ENCODE peak calls at places on chromosomes 3 and 15, in five cellular contexts. I is mucosa of descending colon, V is putamen, T is NCI-H460, Y is COR-L47. O is an unnamed sample.

GRCh38 chr3:178036745-178037144 is 499.5 kb upstream of the KCNMB2 start:
- DNase-seq in I (no peak), V (no peak), T (no peak), Y (no peak), O (no peak)

GRCh38 chr3:151794080-151794479 is 19.8 kb upstream of the AADAC start:
- DNase-seq in I (no peak), V (no peak), T (no peak), Y (no peak), O (no peak)

GRCh38 chr3:39896184-39896583 is 86.8 kb downstream of the MYRIP start:
- DNase-seq in I (no peak), V (no peak), T (no peak), Y (no peak), O (no peak)

GRCh38 chr3:23590424-23590823 is 215.3 kb upstream of the UBE2E1 start:
- DNase-seq in I (no peak), V (no peak), T (no peak), Y (no peak), O (no peak)

GRCh38 chr3:4943553-4943952 is 35.7 kb upstream of the BHLHE40 start:
- DNase-seq in I (no peak), V (no peak), T (no peak), Y (no peak), O (no peak)

GRCh38 chr3:196268270-196269163 is 19.0 kb downstream of the PCYT1A start:
- DNase-seq in I (no peak), V (no peak), T (peak; percentile 43), Y (no peak), O (no peak)

GRCh38 chr3:38521391-38521987 is 25.3 kb downstream of the EXOG start:
- DNase-seq in I (peak; percentile 77), V (peak; percentile 38), T (peak; percentile 54), Y (peak; percentile 17), O (peak; percentile 49)

GRCh38 chr3:115245437-115245836 is 98.3 kb upstream of the ZBTB20 start:
- DNase-seq in I (no peak), V (no peak), T (peak; percentile 13), Y (no peak), O (no peak)

GRCh38 chr15:70409388-70409787 is 311.7 kb upstream of the TLE3 start:
- DNase-seq in I (no peak), V (no peak), T (no peak), Y (no peak), O (no peak)

GRCh38 chr3:81816473-81817260 is 55.2 kb upstream of the GBE1 start:
- DNase-seq in I (no peak), V (no peak), T (no peak), Y (no peak), O (no peak)

GRCh38 chr15:22978691-22979068 is 1.5 kb downstream of the CYFIP1 start:
- DNase-seq in I (no peak), V (no peak), T (no peak), Y (no peak), O (no peak)

GRCh38 chr15:64193971-64194370 is 31.1 kb upstream of the PPIB start:
- DNase-seq in I (no peak), V (no peak), T (no peak), Y (no peak), O (no peak)

GRCh38 chr15:67701669-67702068 is 123.6 kb upstream of the SKOR1 start:
- DNase-seq in I (no peak), V (no peak), T (no peak), Y (no peak), O (no peak)